ENCODE peak calls at places on chromosomes 3 and 15, in eight cellular contexts. W is PC-3, F is trophoblast cell, R is GM23338, L is PC-9, E is HCT116, N is GM23248, T is mesenchymal stem cell. J is an unnamed sample.

GRCh38 chr3:49357466-49358216 is 512 bp downstream of the GPX1 start:
- DNase-seq in R (peak; percentile 53), E (no peak), W (peak; percentile 77), T (peak; percentile 98), N (peak; percentile 96), L (peak; percentile 36), F (peak; percentile 79), J (peak; percentile 92)

GRCh38 chr15:38440353-38441129 is 13.4 kb upstream of the FAM98B start:
- DNase-seq in N (peak; percentile 60), T (peak; percentile 67), W (peak; percentile 79), F (peak; percentile 89), R (peak; percentile 79), E (peak; percentile 47), L (peak; percentile 61), J (peak; percentile 46)

GRCh38 chr15:50017522-50017921 is 101.5 kb downstream of the ATP8B4 start:
- DNase-seq in L (no peak), W (no peak), T (peak; percentile 15), E (no peak), N (peak; percentile 40), F (no peak), R (no peak), J (no peak)

GRCh38 chr3:175149675-175150074 is 290.5 kb downstream of the NAALADL2 start:
- DNase-seq in T (no peak), N (no peak), R (no peak), F (peak; percentile 94), W (peak; percentile 76), E (no peak), L (peak; percentile 49), J (peak; percentile 84)

GRCh38 chr3:101072299-101072698 is 79.1 kb upstream of the ABI3BP start:
- DNase-seq in L (no peak), F (no peak), T (no peak), N (no peak), R (no peak), E (no peak), W (peak; percentile 84), J (peak; percentile 16)

GRCh38 chr3:159640220-159640619 is 348.4 kb upstream of the IL12A start:
- DNase-seq in E (no peak), T (no peak), F (no peak), N (no peak), L (no peak), R (no peak), W (no peak), J (no peak)

GRCh38 chr3:134636406-134636805 is 14.4 kb downstream of the KY start:
- DNase-seq in E (no peak), T (no peak), L (no peak), N (no peak), W (no peak), R (no peak), F (no peak), J (no peak)

GRCh38 chr3:8891774-8892173 is 71.5 kb downstream of the RAD18 start:
- DNase-seq in F (no peak), R (no peak), L (no peak), N (peak; percentile 42), W (no peak), E (no peak), T (no peak), J (no peak)

GRCh38 chr15:22265056-22265945 is 185.0 kb downstream of the OR4M2 start:
- DNase-seq in L (no peak), N (no peak), W (no peak), T (no peak), E (no peak), R (no peak), F (no peak), J (no peak)

GRCh38 chr15:43483306-43484128 is 9.4 kb downstream of the TP53BP1 start:
- DNase-seq in E (no peak), F (no peak), N (peak; percentile 60), T (peak; percentile 50), L (no peak), W (peak; percentile 41), R (peak; percentile 7), J (no peak)

GRCh38 chr15:65869954-65870871 is 922 bp downstream of the RAB11A start:
- DNase-seq in W (peak; percentile 68), E (no peak), T (peak; percentile 61), N (peak; percentile 63), L (peak; percentile 62), F (peak; percentile 33), R (peak; percentile 62), J (peak; percentile 65)

GRCh38 chr3:42855219-42855546 is 20.5 kb downstream of the CYP8B1 start:
- DNase-seq in F (no peak), R (no peak), N (no peak), L (no peak), E (no peak), T (no peak), W (no peak), J (no peak)

GRCh38 chr3:42856544-42856943 is 19.1 kb downstream of the CYP8B1 start:
- DNase-seq in R (no peak), F (no peak), N (no peak), W (no peak), T (no peak), E (no peak), L (no peak), J (no peak)

GRCh38 chr3:42853056-42853455 is 22.6 kb downstream of the CYP8B1 start:
- DNase-seq in E (no peak), R (no peak), T (no peak), N (no peak), L (no peak), W (no peak), F (no peak), J (no peak)

GRCh38 chr3:42853739-42854302 is 21.9 kb downstream of the CYP8B1 start:
- DNase-seq in F (no peak), E (no peak), L (no peak), W (no peak), T (no peak), N (no peak), R (no peak), J (no peak)

DNA sequence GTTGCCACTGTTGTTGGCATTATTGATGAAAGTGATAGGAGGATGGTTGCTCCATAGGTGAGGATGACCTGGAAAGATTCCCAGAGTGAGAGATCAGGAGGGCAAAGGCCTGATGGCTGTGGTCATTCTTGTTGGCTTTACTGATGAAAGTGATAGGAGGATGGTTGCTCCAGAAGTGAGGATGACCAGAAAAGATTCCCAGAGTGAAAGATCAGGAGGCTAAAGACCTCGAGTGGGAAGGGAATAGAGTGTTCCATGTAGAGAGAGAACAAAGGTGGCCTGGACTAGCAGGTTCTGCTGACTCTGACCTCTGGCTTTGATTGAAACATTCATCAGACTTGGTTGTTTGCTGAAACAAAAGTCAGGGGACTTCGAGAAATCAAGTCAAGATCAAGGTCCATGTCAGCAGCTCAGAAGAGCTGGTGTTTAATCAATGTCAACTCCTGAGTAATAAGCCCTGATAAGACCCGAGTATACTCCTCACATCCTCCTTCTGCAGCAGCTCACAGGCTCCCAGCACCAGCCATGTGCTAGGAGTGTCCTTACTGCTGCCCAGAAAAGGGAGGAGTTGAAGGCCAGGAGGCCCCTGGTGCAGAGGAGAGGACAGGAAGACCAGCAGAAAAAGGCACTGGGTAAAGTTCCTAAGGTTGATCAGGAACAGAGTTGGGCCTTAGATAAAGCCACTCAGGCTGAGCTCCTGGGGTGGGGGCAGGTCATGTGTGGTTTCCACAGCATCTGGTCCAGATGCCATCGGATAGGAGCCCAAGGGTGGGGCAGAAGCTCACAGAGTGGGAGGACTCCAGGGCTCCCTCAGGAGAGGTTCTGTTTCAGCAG is 19.9 kb downstream of the CYP8B1 start:
- DNase-seq in T (no peak), F (no peak), E (no peak), R (no peak), N (no peak), L (no peak), W (no peak), J (no peak)
- H3K4me2 ChIP-seq in T (no peak overlapping the region), F (no peak overlapping the region), E (no peak overlapping the region), R (no peak overlapping the region), N (no peak overlapping the region), L (no peak overlapping the region), W (no peak overlapping the region), J (no peak overlapping the region)

DNA sequence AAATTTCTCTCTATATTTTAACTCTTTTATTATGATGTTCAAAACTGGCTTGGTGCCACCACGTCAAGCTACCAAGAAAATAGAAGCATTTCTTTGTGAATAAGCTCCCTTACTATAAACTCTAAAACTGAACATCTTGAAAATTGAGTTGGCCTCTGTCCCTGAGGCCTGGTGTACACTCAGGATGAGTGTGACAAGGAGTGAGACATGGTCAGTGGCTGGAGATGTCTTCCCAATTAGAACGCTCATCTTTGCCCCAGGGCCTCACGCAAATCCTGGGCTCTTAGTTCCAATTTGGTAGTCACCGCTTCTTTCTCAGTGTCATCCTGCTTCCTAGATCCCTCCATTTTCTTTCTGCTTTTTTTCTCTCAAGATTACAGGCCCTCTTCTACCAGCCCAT is 26.2 kb downstream of the SLC2A2 start:
- DNase-seq in R (no peak), W (no peak), T (no peak), L (no peak), F (peak; percentile 15), N (peak; percentile 63), E (no peak), J (peak; percentile 14)
- H2AFZ ChIP-seq in R (no peak overlapping the region), W (peak overlapping the region; percentile 1), T (no peak overlapping the region), L (peak overlapping the region; percentile 31), F (no peak overlapping the region), N (peak overlapping the region; percentile 17), E (peak overlapping the region; percentile 78), J (peak overlapping the region; percentile 72)

GRCh38 chr3:185365281-185366211 is 2.6 kb downstream of the MAP3K13 start:
- DNase-seq in T (no peak), R (no peak), F (peak; percentile 91), E (no peak), N (no peak), L (peak; percentile 66), W (peak; percentile 85), J (peak; percentile 60)

GRCh38 chr3:185366913-185367312 is 4.0 kb downstream of the MAP3K13 start:
- DNase-seq in N (no peak), L (no peak), R (no peak), F (no peak), T (no peak), E (no peak), W (peak; percentile 83), J (no peak)

GRCh38 chr3:185362850-185363661 is at the start of gene MAP3K13:
- DNase-seq in N (peak; percentile 96), T (peak; percentile 97), L (peak; percentile 83), R (peak; percentile 94), W (peak; percentile 97), E (peak; percentile 84), F (peak; percentile 79), J (peak; percentile 94)

GRCh38 chr3:185363662-185364203 is 797 bp downstream of the MAP3K13 start:
- DNase-seq in N (no peak), T (no peak), L (no peak), R (no peak), E (no peak), F (no peak), W (no peak), J (no peak)

DNA sequence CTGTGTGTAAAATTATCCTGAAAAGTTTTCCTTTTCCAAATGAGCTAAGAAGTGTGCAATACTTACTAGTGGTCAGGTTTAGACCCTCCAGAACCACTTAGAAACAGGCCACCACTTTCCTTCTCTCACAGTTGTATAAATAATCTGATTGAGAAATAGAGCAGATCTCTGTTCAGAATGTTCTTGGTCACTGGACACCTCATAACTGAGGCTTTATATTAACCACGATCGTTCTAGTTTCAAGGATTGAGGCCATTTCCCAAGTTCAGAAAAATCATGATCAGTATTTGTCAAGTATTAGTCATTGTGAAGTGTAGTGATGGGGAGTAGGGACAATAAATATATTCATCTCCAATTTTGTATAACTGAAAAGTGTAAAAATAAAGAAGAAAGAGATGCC is 1.0 kb upstream of the MAP3K13 start:
- DNase-seq in W (peak; percentile 59), N (peak; percentile 72), R (no peak), F (no peak), T (peak; percentile 70), L (no peak), E (no peak), J (peak; percentile 74)
- H3K4me2 ChIP-seq in W (peak overlapping the region; percentile 75), N (peak overlapping the region; percentile 98), R (no peak overlapping the region), F (no peak overlapping the region), T (no peak overlapping the region), L (no peak overlapping the region), E (no peak overlapping the region), J (peak overlapping the region; percentile 5)

GRCh38 chr3:153591566-153592221 is 429.7 kb downstream of the RAP2B start:
- DNase-seq in F (peak; percentile 12), W (peak; percentile 76), L (no peak), R (no peak), T (no peak), N (no peak), E (no peak), J (peak; percentile 26)
- H2AFZ ChIP-seq in F (no peak overlapping the region), W (peak overlapping the region; percentile 9), L (peak overlapping the region; percentile 30), R (no peak overlapping the region), T (no peak overlapping the region), N (no peak overlapping the region), E (no peak overlapping the region), J (no peak overlapping the region)